ENCODE peak calls at places on chromosomes 3 and 15, in four cellular contexts. One of them, this sample, is unnamed.
A peak's percentile ranks its signal among the peaks of the same experiment; 100 is the strongest.

GRCh38 chr15:78055923-78056713 is 21.4 kb downstream of the TBC1D2B start:
- DNase-seq in right lobe of liver: peak; percentile 78
- DNase-seq in neural crest cell: no peak
- DNase-seq in GM13977: no peak
- DNase-seq in this sample: no peak

GRCh38 chr3:57194641-57195040 is 5.1 kb downstream of the HESX1 start:
- DNase-seq in GM13977: no peak
- DNase-seq in neural crest cell: no peak
- DNase-seq in right lobe of liver: no peak
- DNase-seq in this sample: no peak

GRCh38 chr15:74242296-74242929 is 6.3 kb downstream of the CCDC33 start:
- DNase-seq in GM13977: no peak
- DNase-seq in neural crest cell: no peak
- DNase-seq in right lobe of liver: no peak
- DNase-seq in this sample: peak; percentile 36

GRCh38 chr3:178623666-178624255 is 87.5 kb downstream of the KCNMB2 start:
- DNase-seq in right lobe of liver: no peak
- DNase-seq in GM13977: no peak
- DNase-seq in neural crest cell: no peak
- DNase-seq in this sample: no peak

GRCh38 chr15:35886765-35887164 is 340.8 kb upstream of the DPH6 start:
- DNase-seq in right lobe of liver: no peak
- DNase-seq in GM13977: no peak
- DNase-seq in neural crest cell: no peak
- DNase-seq in this sample: no peak

GRCh38 chr3:45688194-45688881 is 858 bp upstream of the SACM1L start:
- DNase-seq in GM13977: peak; percentile 55
- DNase-seq in neural crest cell: peak; percentile 44
- DNase-seq in right lobe of liver: peak; percentile 61
- DNase-seq in this sample: peak; percentile 27

GRCh38 chr3:173622156-173622555 is 224.6 kb downstream of the NLGN1 start:
- DNase-seq in neural crest cell: no peak
- DNase-seq in GM13977: no peak
- DNase-seq in right lobe of liver: no peak
- DNase-seq in this sample: no peak

GRCh38 chr3:98099848-98100247 is 12.9 kb downstream of the OR5AC2 start:
- DNase-seq in neural crest cell: no peak
- DNase-seq in right lobe of liver: no peak
- DNase-seq in GM13977: no peak
- DNase-seq in this sample: no peak

GRCh38 chr15:75179773-75180140 is 21.9 kb upstream of the C15orf39 start:
- DNase-seq in neural crest cell: no peak
- DNase-seq in GM13977: no peak
- DNase-seq in right lobe of liver: no peak
- DNase-seq in this sample: no peak

DNA sequence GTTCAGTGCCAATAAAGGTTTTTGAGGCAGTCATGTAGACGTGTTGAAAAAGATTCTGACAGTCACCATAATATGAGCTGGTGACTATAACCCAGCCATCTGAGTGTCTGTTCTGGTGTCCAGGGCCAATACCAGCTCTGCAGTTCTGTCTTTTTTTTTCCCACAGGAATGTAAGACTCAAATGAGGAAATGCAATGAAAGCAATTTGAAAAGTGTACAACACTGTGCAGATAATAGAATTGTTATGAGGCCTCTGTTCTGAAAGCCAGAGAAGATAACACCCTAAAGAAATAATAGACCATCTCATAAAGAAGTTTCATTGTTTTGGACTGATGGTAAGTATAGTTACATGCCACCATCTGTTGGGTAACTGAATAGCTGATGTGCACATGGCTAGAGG is 57.1 kb downstream of the CLDN1 start:
- DNase-seq in neural crest cell: no peak
- DNase-seq in GM13977: no peak
- DNase-seq in right lobe of liver: no peak
- DNase-seq in this sample: no peak
- TF ChIP-seq CTCF in neural crest cell: no peak
- TF ChIP-seq CTCF in GM13977: no peak
- TF ChIP-seq CTCF in right lobe of liver: no peak
- TF ChIP-seq CTCF in this sample: no peak

DNA sequence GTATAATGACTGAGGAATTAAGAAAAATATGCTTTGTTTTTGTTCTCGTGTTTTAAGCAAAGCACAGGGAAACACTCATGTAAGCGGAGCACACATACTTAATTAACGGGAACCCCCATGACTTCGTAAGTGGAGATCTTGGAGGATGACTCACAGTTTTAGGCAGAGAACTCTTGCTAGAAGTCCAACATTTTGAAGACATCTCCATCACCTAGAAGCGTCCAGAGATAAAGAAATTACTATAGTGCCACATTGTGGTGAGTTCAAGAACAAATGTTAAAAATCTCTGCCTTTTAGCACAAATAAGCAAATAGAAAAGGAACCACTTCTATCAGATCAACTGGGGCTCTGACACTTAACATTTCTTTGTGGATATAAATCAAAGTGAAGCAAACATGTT is 194.1 kb upstream of the ARHGEF26 start:
- DNase-seq in GM13977: no peak
- DNase-seq in neural crest cell: no peak
- DNase-seq in right lobe of liver: no peak
- DNase-seq in this sample: no peak
- TF ChIP-seq CTCF in GM13977: peak; percentile 11
- TF ChIP-seq CTCF in neural crest cell: peak; percentile 48
- TF ChIP-seq CTCF in right lobe of liver: no peak
- TF ChIP-seq CTCF in this sample: no peak

GRCh38 chr3:1087066-1087555 is 5.7 kb upstream of the CNTN6 start:
- DNase-seq in right lobe of liver: no peak
- DNase-seq in neural crest cell: no peak
- DNase-seq in GM13977: no peak
- DNase-seq in this sample: no peak
- TF ChIP-seq CTCF in right lobe of liver: no peak
- TF ChIP-seq CTCF in neural crest cell: peak; percentile 47
- TF ChIP-seq CTCF in GM13977: no peak
- TF ChIP-seq CTCF in this sample: no peak

GRCh38 chr15:80606571-80606970 is 88.5 kb upstream of the ABHD17C start:
- DNase-seq in neural crest cell: no peak
- DNase-seq in GM13977: no peak
- DNase-seq in right lobe of liver: no peak
- DNase-seq in this sample: no peak
- TF ChIP-seq CTCF in neural crest cell: no peak
- TF ChIP-seq CTCF in GM13977: no peak
- TF ChIP-seq CTCF in right lobe of liver: no peak
- TF ChIP-seq CTCF in this sample: no peak

GRCh38 chr3:136959599-136959998 is 1.8 kb downstream of the IL20RB start:
- DNase-seq in right lobe of liver: no peak
- DNase-seq in neural crest cell: no peak
- DNase-seq in GM13977: no peak
- DNase-seq in this sample: no peak

GRCh38 chr3:136955813-136956212 is 2.0 kb upstream of the IL20RB start:
- DNase-seq in right lobe of liver: no peak
- DNase-seq in GM13977: no peak
- DNase-seq in neural crest cell: no peak
- DNase-seq in this sample: peak; percentile 13

GRCh38 chr3:136956994-136957393 is 789 bp upstream of the IL20RB start:
- DNase-seq in GM13977: no peak
- DNase-seq in right lobe of liver: no peak
- DNase-seq in neural crest cell: no peak
- DNase-seq in this sample: no peak

GRCh38 chr3:136958931-136959330 is 1.1 kb downstream of the IL20RB start:
- DNase-seq in right lobe of liver: no peak
- DNase-seq in neural crest cell: no peak
- DNase-seq in GM13977: no peak
- DNase-seq in this sample: no peak

GRCh38 chr3:136957751-136958288 is at the start of gene IL20RB:
- DNase-seq in GM13977: no peak
- DNase-seq in right lobe of liver: no peak
- DNase-seq in neural crest cell: no peak
- DNase-seq in this sample: no peak
- TF ChIP-seq CTCF in GM13977: no peak
- TF ChIP-seq CTCF in right lobe of liver: no peak
- TF ChIP-seq CTCF in neural crest cell: no peak
- TF ChIP-seq CTCF in this sample: no peak

GRCh38 chr3:1444196-1444595 is 351.4 kb downstream of the CNTN6 start:
- DNase-seq in right lobe of liver: no peak
- DNase-seq in neural crest cell: no peak
- DNase-seq in GM13977: no peak
- DNase-seq in this sample: no peak

GRCh38 chr3:1442271-1442670 is 349.4 kb downstream of the CNTN6 start:
- DNase-seq in GM13977: no peak
- DNase-seq in right lobe of liver: no peak
- DNase-seq in neural crest cell: no peak
- DNase-seq in this sample: no peak

GRCh38 chr3:1439395-1439794 is 346.6 kb downstream of the CNTN6 start:
- DNase-seq in neural crest cell: no peak
- DNase-seq in right lobe of liver: no peak
- DNase-seq in GM13977: no peak
- DNase-seq in this sample: peak; percentile 4
- TF ChIP-seq CTCF in neural crest cell: peak; percentile 39
- TF ChIP-seq CTCF in right lobe of liver: no peak
- TF ChIP-seq CTCF in GM13977: peak; percentile 46
- TF ChIP-seq CTCF in this sample: no peak

GRCh38 chr3:167493240-167493639 is 19.4 kb upstream of the SERPINI2 start:
- DNase-seq in right lobe of liver: no peak
- DNase-seq in GM13977: no peak
- DNase-seq in neural crest cell: peak; percentile 2
- DNase-seq in this sample: no peak
- TF ChIP-seq CTCF in right lobe of liver: no peak
- TF ChIP-seq CTCF in GM13977: peak; percentile 28
- TF ChIP-seq CTCF in neural crest cell: peak; percentile 49
- TF ChIP-seq CTCF in this sample: peak; percentile 49

This sample was measured in pancreas.